ENCODE peak calls at places on chromosome X, in seven cellular contexts. One of them, this sample, is unnamed.

GRCh38 chrX:31590581-31591113 is 518.8 kb upstream of the FTHL17 start:
- DNase-seq in non-pigmented ciliary epithelial cell: no peak
- DNase-seq in choroid plexus epithelial cell: peak; percentile 74
- DNase-seq in tibial artery: no peak
- DNase-seq in T-helper 2 cell: no peak
- DNase-seq in foreskin keratinocyte: no peak
- DNase-seq in skeletal muscle cell: no peak
- DNase-seq in this sample: no peak

GRCh38 chrX:122113896-122114295 is 1066.5 kb downstream of the GLUD2 start:
- DNase-seq in skeletal muscle cell: no peak
- DNase-seq in non-pigmented ciliary epithelial cell: no peak
- DNase-seq in foreskin keratinocyte: no peak
- DNase-seq in choroid plexus epithelial cell: no peak
- DNase-seq in T-helper 2 cell: no peak
- DNase-seq in tibial artery: no peak
- DNase-seq in this sample: no peak

GRCh38 chrX:106302304-106302703 is 134.2 kb downstream of the PWWP3B start:
- DNase-seq in foreskin keratinocyte: peak; percentile 93
- DNase-seq in skeletal muscle cell: no peak
- DNase-seq in tibial artery: no peak
- DNase-seq in T-helper 2 cell: no peak
- DNase-seq in non-pigmented ciliary epithelial cell: no peak
- DNase-seq in choroid plexus epithelial cell: peak; percentile 84
- DNase-seq in this sample: no peak

GRCh38 chrX:109770780-109771179 is 37.7 kb upstream of the ACSL4 start:
- DNase-seq in tibial artery: no peak
- DNase-seq in skeletal muscle cell: no peak
- DNase-seq in choroid plexus epithelial cell: no peak
- DNase-seq in non-pigmented ciliary epithelial cell: no peak
- DNase-seq in foreskin keratinocyte: no peak
- DNase-seq in T-helper 2 cell: no peak
- DNase-seq in this sample: no peak

GRCh38 chrX:53188763-53189162 is 36.2 kb downstream of the KDM5C start:
- DNase-seq in non-pigmented ciliary epithelial cell: no peak
- DNase-seq in choroid plexus epithelial cell: peak; percentile 23
- DNase-seq in foreskin keratinocyte: no peak
- DNase-seq in tibial artery: no peak
- DNase-seq in T-helper 2 cell: no peak
- DNase-seq in skeletal muscle cell: no peak
- DNase-seq in this sample: no peak

GRCh38 chrX:81294101-81294500 is 92.2 kb downstream of the SH3BGRL start:
- DNase-seq in tibial artery: no peak
- DNase-seq in non-pigmented ciliary epithelial cell: no peak
- DNase-seq in choroid plexus epithelial cell: no peak
- DNase-seq in foreskin keratinocyte: no peak
- DNase-seq in T-helper 2 cell: no peak
- DNase-seq in skeletal muscle cell: no peak
- DNase-seq in this sample: no peak

GRCh38 chrX:66731398-66731797 is 92.5 kb upstream of the EDA2R start:
- DNase-seq in foreskin keratinocyte: no peak
- DNase-seq in choroid plexus epithelial cell: peak; percentile 72
- DNase-seq in non-pigmented ciliary epithelial cell: no peak
- DNase-seq in skeletal muscle cell: peak; percentile 10
- DNase-seq in T-helper 2 cell: no peak
- DNase-seq in tibial artery: no peak
- DNase-seq in this sample: no peak

GRCh38 chrX:137362583-137362982 is 203.3 kb upstream of the ZIC3 start:
- DNase-seq in skeletal muscle cell: no peak
- DNase-seq in T-helper 2 cell: no peak
- DNase-seq in tibial artery: no peak
- DNase-seq in non-pigmented ciliary epithelial cell: no peak
- DNase-seq in foreskin keratinocyte: no peak
- DNase-seq in choroid plexus epithelial cell: no peak
- DNase-seq in this sample: no peak

GRCh38 chrX:109199726-109200125 is 282.2 kb downstream of the GUCY2F start:
- DNase-seq in foreskin keratinocyte: no peak
- DNase-seq in non-pigmented ciliary epithelial cell: no peak
- DNase-seq in choroid plexus epithelial cell: peak; percentile 52
- DNase-seq in tibial artery: no peak
- DNase-seq in skeletal muscle cell: no peak
- DNase-seq in T-helper 2 cell: no peak
- DNase-seq in this sample: no peak

GRCh38 chrX:10750581-10750980 is 130.2 kb upstream of the MID1 start:
- DNase-seq in skeletal muscle cell: no peak
- DNase-seq in choroid plexus epithelial cell: no peak
- DNase-seq in tibial artery: no peak
- DNase-seq in T-helper 2 cell: no peak
- DNase-seq in foreskin keratinocyte: no peak
- DNase-seq in non-pigmented ciliary epithelial cell: no peak
- DNase-seq in this sample: no peak

GRCh38 chrX:150049647-150050046 is 111.4 kb upstream of the EOLA2 start:
- DNase-seq in non-pigmented ciliary epithelial cell: no peak
- DNase-seq in T-helper 2 cell: no peak
- DNase-seq in choroid plexus epithelial cell: peak; percentile 60
- DNase-seq in tibial artery: no peak
- DNase-seq in skeletal muscle cell: no peak
- DNase-seq in foreskin keratinocyte: no peak
- DNase-seq in this sample: no peak

GRCh38 chrX:13088155-13088485 is 43.7 kb upstream of the FAM9C start:
- DNase-seq in choroid plexus epithelial cell: no peak
- DNase-seq in T-helper 2 cell: no peak
- DNase-seq in foreskin keratinocyte: no peak
- DNase-seq in non-pigmented ciliary epithelial cell: no peak
- DNase-seq in tibial artery: no peak
- DNase-seq in skeletal muscle cell: no peak
- DNase-seq in this sample: no peak

GRCh38 chrX:119693996-119694451 is 1.1 kb upstream of the SEPTIN6 start:
- DNase-seq in skeletal muscle cell: no peak
- DNase-seq in choroid plexus epithelial cell: no peak
- DNase-seq in foreskin keratinocyte: no peak
- DNase-seq in non-pigmented ciliary epithelial cell: no peak
- DNase-seq in T-helper 2 cell: no peak
- DNase-seq in tibial artery: no peak
- DNase-seq in this sample: no peak

GRCh38 chrX:17374619-17375360 is at the start of gene NHS:
- DNase-seq in foreskin keratinocyte: peak; percentile 81
- DNase-seq in choroid plexus epithelial cell: peak; percentile 70
- DNase-seq in T-helper 2 cell: no peak
- DNase-seq in skeletal muscle cell: no peak
- DNase-seq in non-pigmented ciliary epithelial cell: no peak
- DNase-seq in tibial artery: peak; percentile 87
- DNase-seq in this sample: peak; percentile 77

GRCh38 chrX:18871970-18872369 is 111.9 kb downstream of the PHKA2 start:
- DNase-seq in choroid plexus epithelial cell: no peak
- DNase-seq in non-pigmented ciliary epithelial cell: no peak
- DNase-seq in tibial artery: no peak
- DNase-seq in T-helper 2 cell: no peak
- DNase-seq in foreskin keratinocyte: no peak
- DNase-seq in skeletal muscle cell: no peak
- DNase-seq in this sample: no peak

GRCh38 chrX:22603060-22603459 is 330.3 kb downstream of the CBLL2 start:
- DNase-seq in choroid plexus epithelial cell: no peak
- DNase-seq in foreskin keratinocyte: no peak
- DNase-seq in skeletal muscle cell: no peak
- DNase-seq in T-helper 2 cell: no peak
- DNase-seq in non-pigmented ciliary epithelial cell: no peak
- DNase-seq in tibial artery: no peak
- DNase-seq in this sample: no peak

GRCh38 chrX:113977887-113978286 is 606.0 kb upstream of the HTR2C start:
- DNase-seq in non-pigmented ciliary epithelial cell: no peak
- DNase-seq in choroid plexus epithelial cell: no peak
- DNase-seq in tibial artery: no peak
- DNase-seq in skeletal muscle cell: no peak
- DNase-seq in foreskin keratinocyte: no peak
- DNase-seq in T-helper 2 cell: no peak
- DNase-seq in this sample: no peak

GRCh38 chrX:29241831-29242230 is 654.6 kb downstream of the IL1RAPL1 start:
- DNase-seq in choroid plexus epithelial cell: peak; percentile 61
- DNase-seq in tibial artery: no peak
- DNase-seq in non-pigmented ciliary epithelial cell: no peak
- DNase-seq in skeletal muscle cell: peak; percentile 25
- DNase-seq in T-helper 2 cell: no peak
- DNase-seq in foreskin keratinocyte: no peak
- DNase-seq in this sample: no peak

GRCh38 chrX:9515973-9516538 is 51.2 kb downstream of the TBL1X start:
- DNase-seq in non-pigmented ciliary epithelial cell: no peak
- DNase-seq in choroid plexus epithelial cell: no peak
- DNase-seq in skeletal muscle cell: no peak
- DNase-seq in tibial artery: no peak
- DNase-seq in foreskin keratinocyte: no peak
- DNase-seq in T-helper 2 cell: no peak
- DNase-seq in this sample: no peak

GRCh38 chrX:102976793-102977495 is 39.9 kb downstream of the RAB40AL start:
- DNase-seq in non-pigmented ciliary epithelial cell: no peak
- DNase-seq in skeletal muscle cell: peak; percentile 19
- DNase-seq in foreskin keratinocyte: peak; percentile 72
- DNase-seq in T-helper 2 cell: no peak
- DNase-seq in choroid plexus epithelial cell: peak; percentile 7
- DNase-seq in tibial artery: no peak
- DNase-seq in this sample: no peak

GRCh38 chrX:149881081-149881711 is at the start of gene MAGEA8:
- DNase-seq in foreskin keratinocyte: no peak
- DNase-seq in skeletal muscle cell: no peak
- DNase-seq in non-pigmented ciliary epithelial cell: no peak
- DNase-seq in tibial artery: no peak
- DNase-seq in T-helper 2 cell: no peak
- DNase-seq in choroid plexus epithelial cell: no peak
- DNase-seq in this sample: peak; percentile 36

GRCh38 chrX:68988865-68989264 is 160.0 kb downstream of the EFNB1 start:
- DNase-seq in T-helper 2 cell: no peak
- DNase-seq in choroid plexus epithelial cell: no peak
- DNase-seq in skeletal muscle cell: no peak
- DNase-seq in foreskin keratinocyte: no peak
- DNase-seq in tibial artery: no peak
- DNase-seq in non-pigmented ciliary epithelial cell: no peak
- DNase-seq in this sample: no peak

GRCh38 chrX:72715546-72715945 is 1.4 kb upstream of the PHKA1 start:
- DNase-seq in non-pigmented ciliary epithelial cell: no peak
- DNase-seq in foreskin keratinocyte: no peak
- DNase-seq in choroid plexus epithelial cell: no peak
- DNase-seq in skeletal muscle cell: no peak
- DNase-seq in T-helper 2 cell: no peak
- DNase-seq in tibial artery: no peak
- DNase-seq in this sample: no peak